ENCODE peak calls at places on chromosome 19, in seven cellular contexts. K is bronchial epithelial cell, D is NB4, U is glutamatergic neuron, J is stomach, L is HCT116, G is left ventricle myocardium inferior. A is an unnamed sample.
A peak's percentile ranks its signal among the peaks of the same experiment; 100 is the strongest.

GRCh38 chr19:13764821-13765394 is 586 bp downstream of the MRI1 start:
- DNase-seq in L (no peak), J (peak; percentile 43), U (peak; percentile 62), K (no peak), D (peak; percentile 55), G (peak; percentile 38), A (no peak)

GRCh38 chr19:35777411-35777841 is 2.1 kb downstream of the ARHGAP33 start:
- DNase-seq in L (no peak), J (no peak), D (no peak), K (no peak), U (no peak), G (no peak), A (no peak)

GRCh38 chr19:4303778-4304508 is 455 bp upstream of the FSD1 start:
- DNase-seq in K (no peak), J (no peak), L (no peak), G (no peak), D (no peak), U (no peak), A (no peak)

GRCh38 chr19:44164327-44164672 is 600 bp upstream of the ZNF226 start:
- DNase-seq in U (no peak), L (no peak), K (no peak), J (no peak), D (no peak), G (no peak), A (no peak)

GRCh38 chr19:18520848-18521691 is 800 bp downstream of the ELL start:
- DNase-seq in D (peak; percentile 46), K (peak; percentile 4), J (peak; percentile 50), U (peak; percentile 26), L (no peak), G (peak; percentile 41), A (no peak)

GRCh38 chr19:4722671-4723464 is 774 bp downstream of the DPP9 start:
- DNase-seq in G (no peak), K (peak; percentile 61), J (peak; percentile 39), D (peak; percentile 59), L (no peak), U (no peak), A (no peak)

GRCh38 chr19:3867971-3868769 is 668 bp downstream of the ZFR2 start:
- DNase-seq in D (no peak), K (no peak), J (no peak), U (peak; percentile 30), G (no peak), L (no peak), A (no peak)

GRCh38 chr19:5260381-5260967 is 80.1 kb downstream of the PTPRS start:
- DNase-seq in G (no peak), K (no peak), J (no peak), U (no peak), L (no peak), D (no peak), A (no peak)

GRCh38 chr19:58203814-58204475 is 21.1 kb downstream of the ZNF274 start:
- DNase-seq in J (no peak), D (no peak), U (peak; percentile 21), G (no peak), L (no peak), K (no peak), A (no peak)

GRCh38 chr19:610071-610800 is 20.6 kb downstream of the HCN2 start:
- DNase-seq in J (peak; percentile 41), K (no peak), U (no peak), L (no peak), G (no peak), D (peak; percentile 54), A (no peak)

GRCh38 chr19:43316591-43317319 is 36.7 kb upstream of the CD177 start:
- DNase-seq in U (no peak), D (peak; percentile 4), J (peak; percentile 60), L (peak; percentile 73), G (no peak), K (peak; percentile 28), A (no peak)

GRCh38 chr19:50486823-50487515 is 10.3 kb upstream of the GARIN5A start:
- DNase-seq in U (peak; percentile 82), G (no peak), K (peak; percentile 5), D (peak; percentile 58), L (peak; percentile 80), J (no peak), A (peak; percentile 41)

GRCh38 chr19:45499196-45500180 is 1.2 kb downstream of the PPM1N start:
- DNase-seq in J (no peak), G (no peak), L (no peak), D (peak; percentile 28), U (peak; percentile 80), K (peak; percentile 56), A (no peak)

GRCh38 chr19:7928741-7929701 is 3.1 kb upstream of the CTXN1 start:
- DNase-seq in U (peak; percentile 71), L (no peak), D (peak; percentile 79), G (no peak), K (peak; percentile 47), J (no peak), A (peak; percentile 89)

GRCh38 chr19:22532388-22533310 is 101.5 kb upstream of the ZNF492 start:
- DNase-seq in J (no peak), U (no peak), K (no peak), L (no peak), G (peak; percentile 64), D (peak; percentile 91), A (no peak)

GRCh38 chr19:15437355-15438123 is 12.2 kb downstream of the WIZ start:
- DNase-seq in K (no peak), J (peak; percentile 35), D (no peak), U (no peak), G (no peak), L (no peak), A (no peak)

GRCh38 chr19:4362871-4363545 is 19.6 kb downstream of the MPND start:
- DNase-seq in U (no peak), D (no peak), J (no peak), L (no peak), K (no peak), G (no peak), A (no peak)

GRCh38 chr19:2043864-2044708 is 7.0 kb downstream of the MKNK2 start:
- DNase-seq in J (no peak), D (no peak), L (no peak), U (peak; percentile 19), K (no peak), G (no peak), A (no peak)

GRCh38 chr19:2577722-2578335 is 101.9 kb downstream of the GADD45B start:
- DNase-seq in G (no peak), L (no peak), J (no peak), K (no peak), U (no peak), D (no peak), A (no peak)

GRCh38 chr19:21328402-21328801 is 808 bp downstream of the ZNF708 start:
- DNase-seq in U (no peak), K (peak; percentile 7), L (no peak), G (no peak), J (no peak), D (peak; percentile 41), A (no peak)

GRCh38 chr19:23283925-23284324 is 33.7 kb upstream of the ZNF724 start:
- DNase-seq in U (peak; percentile 71), K (peak; percentile 15), G (peak; percentile 22), J (peak; percentile 50), D (peak; percentile 78), L (peak; percentile 18), A (peak; percentile 39)

GRCh38 chr19:694481-695349 is 537 bp downstream of the PRSS57 start:
- DNase-seq in D (peak; percentile 51), U (no peak), J (no peak), K (no peak), L (no peak), G (no peak), A (no peak)

GRCh38 chr19:11204943-11205349 is 7.6 kb upstream of the KANK2 start:
- DNase-seq in G (no peak), L (no peak), D (no peak), K (no peak), J (no peak), U (no peak), A (no peak)

GRCh38 chr19:38638461-38638860 is 9.0 kb upstream of the ACTN4 start:
- DNase-seq in K (peak; percentile 70), J (no peak), L (no peak), U (no peak), D (no peak), G (no peak), A (no peak)

GRCh38 chr19:16527334-16527935 is 14.8 kb downstream of the CHERP start:
- DNase-seq in L (no peak), K (no peak), G (no peak), U (no peak), J (no peak), D (no peak), A (no peak)

GRCh38 chr19:5594521-5594950 is 26.8 kb upstream of the TINCR start:
- DNase-seq in G (no peak), J (no peak), U (no peak), K (no peak), D (no peak), L (no peak), A (no peak)

GRCh38 chr19:40702337-40703012 is 12.0 kb upstream of the NUMBL start:
- DNase-seq in G (peak; percentile 66), U (peak; percentile 87), D (no peak), K (peak; percentile 31), J (peak; percentile 74), L (no peak), A (no peak)
- TF ChIP-seq CTCF in G (peak; percentile 66), U (peak; percentile 23), D (no peak), K (peak; percentile 91), J (peak; percentile 33), L (peak; percentile 35), A (peak; percentile 60)

GRCh38 chr19:54179921-54180452 is 7.0 kb upstream of the TMC4 start:
- DNase-seq in U (peak; percentile 85), J (peak; percentile 72), D (no peak), L (no peak), G (no peak), K (peak; percentile 58), A (peak; percentile 62)
- TF ChIP-seq CTCF in U (peak; percentile 40), J (peak; percentile 44), D (no peak), L (peak; percentile 18), G (peak; percentile 14), K (peak; percentile 42), A (peak; percentile 45)

GRCh38 chr19:47111081-47111589 is 2.4 kb downstream of the ZC3H4 start:
- DNase-seq in U (peak; percentile 33), D (peak; percentile 86), K (no peak), J (peak; percentile 34), G (no peak), L (no peak), A (no peak)

GRCh38 chr19:47111682-47112165 is 1.9 kb downstream of the ZC3H4 start:
- DNase-seq in G (no peak), U (no peak), L (no peak), D (no peak), J (no peak), K (no peak), A (no peak)

GRCh38 chr19:47112166-47112663 is 1.4 kb downstream of the ZC3H4 start:
- DNase-seq in L (no peak), U (peak; percentile 89), G (peak; percentile 92), D (peak; percentile 100), J (peak; percentile 83), K (peak; percentile 39), A (peak; percentile 74)

GRCh38 chr19:47113446-47114348 is at the start of gene ZC3H4:
- DNase-seq in J (peak; percentile 97), G (peak; percentile 92), U (peak; percentile 94), L (peak; percentile 90), K (peak; percentile 83), D (peak; percentile 100), A (peak; percentile 84)

GRCh38 chr19:47112664-47113445 is 721 bp downstream of the ZC3H4 start:
- DNase-seq in J (peak; percentile 99), D (peak; percentile 100), K (peak; percentile 97), G (peak; percentile 99), L (peak; percentile 98), U (peak; percentile 100), A (peak; percentile 99)
- TF ChIP-seq CTCF in J (no peak), D (no peak), K (no peak), G (no peak), L (no peak), U (no peak), A (no peak)

GRCh38 chr19:28425431-28425931 is 787.5 kb downstream of the UQCRFS1 start:
- DNase-seq in D (no peak), K (peak; percentile 29), G (no peak), L (no peak), J (no peak), U (no peak), A (no peak)
- TF ChIP-seq CTCF in D (no peak), K (no peak), G (no peak), L (no peak), J (no peak), U (no peak), A (no peak)

A was measured in HFFc6.